ENCODE peak calls at places on chromosomes 16 and 17, in ten cellular contexts. One of them, this sample, is unnamed.

GRCh38 chr16:2707368-2708289 is 12.4 kb downstream of the PRSS27 start:
- DNase-seq in NCI-H226: no peak
- DNase-seq in NB4: no peak
- DNase-seq in hypothalamus: no peak
- DNase-seq in posterior cingulate gyrus: peak
- DNase-seq in right cardiac atrium: peak
- DNase-seq in activated CD8-positive, alpha-beta T cell treated with anti-CD3 and anti-CD28 coated beads for 36 hours: no peak
- DNase-seq in mesothelial cell of epicardium: no peak
- DNase-seq in cerebellar nuclear complex: peak
- DNase-seq in frontal cortex: no peak
- DNase-seq in this sample: no peak

GRCh38 chr16:69482410-69482951 is 58.1 kb downstream of the CYB5B start:
- DNase-seq in NCI-H226: no peak
- DNase-seq in NB4: no peak
- DNase-seq in hypothalamus: no peak
- DNase-seq in posterior cingulate gyrus: no peak
- DNase-seq in right cardiac atrium: peak
- DNase-seq in activated CD8-positive, alpha-beta T cell treated with anti-CD3 and anti-CD28 coated beads for 36 hours: no peak
- DNase-seq in mesothelial cell of epicardium: no peak
- DNase-seq in cerebellar nuclear complex: no peak
- DNase-seq in frontal cortex: no peak
- DNase-seq in this sample: no peak

GRCh38 chr17:79623786-79624657 is 13.2 kb upstream of the RBFOX3 start:
- DNase-seq in NCI-H226: no peak
- DNase-seq in NB4: no peak
- DNase-seq in hypothalamus: no peak
- DNase-seq in posterior cingulate gyrus: no peak
- DNase-seq in right cardiac atrium: no peak
- DNase-seq in activated CD8-positive, alpha-beta T cell treated with anti-CD3 and anti-CD28 coated beads for 36 hours: no peak
- DNase-seq in mesothelial cell of epicardium: peak
- DNase-seq in cerebellar nuclear complex: no peak
- DNase-seq in frontal cortex: no peak
- DNase-seq in this sample: no peak

GRCh38 chr16:53372942-53373871 is 61.1 kb upstream of the RBL2 start:
- DNase-seq in NCI-H226: no peak
- DNase-seq in NB4: no peak
- DNase-seq in hypothalamus: no peak
- DNase-seq in posterior cingulate gyrus: no peak
- DNase-seq in right cardiac atrium: no peak
- DNase-seq in activated CD8-positive, alpha-beta T cell treated with anti-CD3 and anti-CD28 coated beads for 36 hours: peak
- DNase-seq in mesothelial cell of epicardium: no peak
- DNase-seq in cerebellar nuclear complex: no peak
- DNase-seq in frontal cortex: no peak
- DNase-seq in this sample: no peak

GRCh38 chr17:27575100-27575911 is 55.7 kb upstream of the LGALS9 start:
- DNase-seq in NCI-H226: no peak
- DNase-seq in NB4: no peak
- DNase-seq in hypothalamus: no peak
- DNase-seq in posterior cingulate gyrus: no peak
- DNase-seq in right cardiac atrium: no peak
- DNase-seq in activated CD8-positive, alpha-beta T cell treated with anti-CD3 and anti-CD28 coated beads for 36 hours: peak
- DNase-seq in mesothelial cell of epicardium: no peak
- DNase-seq in cerebellar nuclear complex: no peak
- DNase-seq in frontal cortex: no peak
- DNase-seq in this sample: no peak

GRCh38 chr17:76496464-76496863 is 4.8 kb downstream of the RHBDF2 start:
- DNase-seq in NCI-H226: no peak
- DNase-seq in NB4: no peak
- DNase-seq in hypothalamus: no peak
- DNase-seq in posterior cingulate gyrus: no peak
- DNase-seq in right cardiac atrium: no peak
- DNase-seq in activated CD8-positive, alpha-beta T cell treated with anti-CD3 and anti-CD28 coated beads for 36 hours: peak
- DNase-seq in mesothelial cell of epicardium: no peak
- DNase-seq in cerebellar nuclear complex: no peak
- DNase-seq in frontal cortex: no peak
- DNase-seq in this sample: no peak

GRCh38 chr16:14301150-14302030 is 230.3 kb downstream of the MRTFB start:
- DNase-seq in NCI-H226: peak
- DNase-seq in NB4: peak
- DNase-seq in hypothalamus: no peak
- DNase-seq in posterior cingulate gyrus: peak
- DNase-seq in right cardiac atrium: peak
- DNase-seq in activated CD8-positive, alpha-beta T cell treated with anti-CD3 and anti-CD28 coated beads for 36 hours: peak
- DNase-seq in mesothelial cell of epicardium: no peak
- DNase-seq in cerebellar nuclear complex: no peak
- DNase-seq in frontal cortex: no peak
- DNase-seq in this sample: no peak

GRCh38 chr17:20263595-20263994 is 203.7 kb downstream of the LGALS9B start:
- DNase-seq in NCI-H226: peak
- DNase-seq in NB4: no peak
- DNase-seq in hypothalamus: no peak
- DNase-seq in posterior cingulate gyrus: no peak
- DNase-seq in right cardiac atrium: no peak
- DNase-seq in activated CD8-positive, alpha-beta T cell treated with anti-CD3 and anti-CD28 coated beads for 36 hours: no peak
- DNase-seq in mesothelial cell of epicardium: no peak
- DNase-seq in cerebellar nuclear complex: no peak
- DNase-seq in frontal cortex: no peak
- DNase-seq in this sample: no peak

GRCh38 chr17:37179893-37180292 is 195.9 kb upstream of the C17orf78 start:
- DNase-seq in NCI-H226: peak
- DNase-seq in NB4: no peak
- DNase-seq in hypothalamus: no peak
- DNase-seq in posterior cingulate gyrus: no peak
- DNase-seq in right cardiac atrium: no peak
- DNase-seq in activated CD8-positive, alpha-beta T cell treated with anti-CD3 and anti-CD28 coated beads for 36 hours: no peak
- DNase-seq in mesothelial cell of epicardium: no peak
- DNase-seq in cerebellar nuclear complex: no peak
- DNase-seq in frontal cortex: no peak
- DNase-seq in this sample: no peak

GRCh38 chr16:78434401-78434800 is 334.9 kb downstream of the WWOX start:
- DNase-seq in NCI-H226: no peak
- DNase-seq in NB4: no peak
- DNase-seq in hypothalamus: no peak
- DNase-seq in posterior cingulate gyrus: no peak
- DNase-seq in right cardiac atrium: no peak
- DNase-seq in activated CD8-positive, alpha-beta T cell treated with anti-CD3 and anti-CD28 coated beads for 36 hours: no peak
- DNase-seq in mesothelial cell of epicardium: no peak
- DNase-seq in cerebellar nuclear complex: no peak
- DNase-seq in frontal cortex: no peak
- DNase-seq in this sample: no peak

GRCh38 chr16:4529085-4530060 is 9.2 kb downstream of the CDIP1 start:
- DNase-seq in NCI-H226: peak
- DNase-seq in NB4: no peak
- DNase-seq in hypothalamus: no peak
- DNase-seq in posterior cingulate gyrus: no peak
- DNase-seq in right cardiac atrium: no peak
- DNase-seq in activated CD8-positive, alpha-beta T cell treated with anti-CD3 and anti-CD28 coated beads for 36 hours: peak
- DNase-seq in mesothelial cell of epicardium: no peak
- DNase-seq in cerebellar nuclear complex: no peak
- DNase-seq in frontal cortex: no peak
- DNase-seq in this sample: no peak

GRCh38 chr16:15046692-15047376 is 9.0 kb downstream of the NTAN1 start:
- DNase-seq in NCI-H226: no peak
- DNase-seq in NB4: no peak
- DNase-seq in hypothalamus: no peak
- DNase-seq in posterior cingulate gyrus: no peak
- DNase-seq in right cardiac atrium: no peak
- DNase-seq in activated CD8-positive, alpha-beta T cell treated with anti-CD3 and anti-CD28 coated beads for 36 hours: no peak
- DNase-seq in mesothelial cell of epicardium: no peak
- DNase-seq in cerebellar nuclear complex: no peak
- DNase-seq in frontal cortex: no peak
- DNase-seq in this sample: no peak

GRCh38 chr17:44324571-44325275 is at the start of gene SLC25A39:
- DNase-seq in NCI-H226: peak
- DNase-seq in NB4: peak
- DNase-seq in hypothalamus: peak
- DNase-seq in posterior cingulate gyrus: peak
- DNase-seq in right cardiac atrium: peak
- DNase-seq in activated CD8-positive, alpha-beta T cell treated with anti-CD3 and anti-CD28 coated beads for 36 hours: peak
- DNase-seq in mesothelial cell of epicardium: peak
- DNase-seq in cerebellar nuclear complex: peak
- DNase-seq in frontal cortex: peak
- DNase-seq in this sample: peak

GRCh38 chr16:77043076-77043475 is 147.9 kb upstream of the MON1B start:
- DNase-seq in NCI-H226: no peak
- DNase-seq in NB4: peak
- DNase-seq in hypothalamus: no peak
- DNase-seq in posterior cingulate gyrus: no peak
- DNase-seq in right cardiac atrium: no peak
- DNase-seq in activated CD8-positive, alpha-beta T cell treated with anti-CD3 and anti-CD28 coated beads for 36 hours: peak
- DNase-seq in mesothelial cell of epicardium: no peak
- DNase-seq in cerebellar nuclear complex: no peak
- DNase-seq in frontal cortex: no peak
- DNase-seq in this sample: no peak

GRCh38 chr17:75689441-75689873 is 22.3 kb downstream of the SAP30BP start:
- DNase-seq in NCI-H226: peak
- DNase-seq in NB4: no peak
- DNase-seq in hypothalamus: no peak
- DNase-seq in posterior cingulate gyrus: no peak
- DNase-seq in right cardiac atrium: no peak
- DNase-seq in activated CD8-positive, alpha-beta T cell treated with anti-CD3 and anti-CD28 coated beads for 36 hours: peak
- DNase-seq in mesothelial cell of epicardium: no peak
- DNase-seq in cerebellar nuclear complex: no peak
- DNase-seq in frontal cortex: no peak
- DNase-seq in this sample: no peak

GRCh38 chr17:79702071-79702470 is 28.7 kb upstream of the ENPP7 start:
- DNase-seq in NCI-H226: no peak
- DNase-seq in NB4: peak
- DNase-seq in hypothalamus: no peak
- DNase-seq in posterior cingulate gyrus: no peak
- DNase-seq in right cardiac atrium: no peak
- DNase-seq in activated CD8-positive, alpha-beta T cell treated with anti-CD3 and anti-CD28 coated beads for 36 hours: peak
- DNase-seq in mesothelial cell of epicardium: no peak
- DNase-seq in cerebellar nuclear complex: no peak
- DNase-seq in frontal cortex: no peak
- DNase-seq in this sample: no peak

GRCh38 chr16:85986931-85987749 is 88.2 kb downstream of the IRF8 start:
- DNase-seq in NCI-H226: no peak
- DNase-seq in NB4: peak
- DNase-seq in hypothalamus: no peak
- DNase-seq in posterior cingulate gyrus: no peak
- DNase-seq in right cardiac atrium: no peak
- DNase-seq in activated CD8-positive, alpha-beta T cell treated with anti-CD3 and anti-CD28 coated beads for 36 hours: peak
- DNase-seq in mesothelial cell of epicardium: no peak
- DNase-seq in cerebellar nuclear complex: no peak
- DNase-seq in frontal cortex: no peak
- DNase-seq in this sample: peak

GRCh38 chr17:80251966-80252365 is 8.7 kb upstream of the RNF213 start:
- DNase-seq in NCI-H226: no peak
- DNase-seq in NB4: no peak
- DNase-seq in hypothalamus: no peak
- DNase-seq in posterior cingulate gyrus: no peak
- DNase-seq in right cardiac atrium: no peak
- DNase-seq in activated CD8-positive, alpha-beta T cell treated with anti-CD3 and anti-CD28 coated beads for 36 hours: no peak
- DNase-seq in mesothelial cell of epicardium: no peak
- DNase-seq in cerebellar nuclear complex: no peak
- DNase-seq in frontal cortex: no peak
- DNase-seq in this sample: no peak

GRCh38 chr17:61764846-61765245 is 98.5 kb downstream of the BRIP1 start:
- DNase-seq in NCI-H226: no peak
- DNase-seq in NB4: no peak
- DNase-seq in hypothalamus: no peak
- DNase-seq in posterior cingulate gyrus: no peak
- DNase-seq in right cardiac atrium: no peak
- DNase-seq in activated CD8-positive, alpha-beta T cell treated with anti-CD3 and anti-CD28 coated beads for 36 hours: no peak
- DNase-seq in mesothelial cell of epicardium: no peak
- DNase-seq in cerebellar nuclear complex: no peak
- DNase-seq in frontal cortex: no peak
- DNase-seq in this sample: no peak

GRCh38 chr17:65131946-65132345 is 5.2 kb upstream of the RGS9 start:
- DNase-seq in NCI-H226: no peak
- DNase-seq in NB4: no peak
- DNase-seq in hypothalamus: no peak
- DNase-seq in posterior cingulate gyrus: no peak
- DNase-seq in right cardiac atrium: no peak
- DNase-seq in activated CD8-positive, alpha-beta T cell treated with anti-CD3 and anti-CD28 coated beads for 36 hours: no peak
- DNase-seq in mesothelial cell of epicardium: no peak
- DNase-seq in cerebellar nuclear complex: no peak
- DNase-seq in frontal cortex: no peak
- DNase-seq in this sample: no peak

GRCh38 chr17:28745777-28746473 is 2.1 kb downstream of the TRAF4 start:
- DNase-seq in NCI-H226: peak
- DNase-seq in NB4: no peak
- DNase-seq in hypothalamus: no peak
- DNase-seq in posterior cingulate gyrus: no peak
- DNase-seq in right cardiac atrium: peak
- DNase-seq in activated CD8-positive, alpha-beta T cell treated with anti-CD3 and anti-CD28 coated beads for 36 hours: no peak
- DNase-seq in mesothelial cell of epicardium: no peak
- DNase-seq in cerebellar nuclear complex: no peak
- DNase-seq in frontal cortex: no peak
- DNase-seq in this sample: no peak

GRCh38 chr17:38703742-38704644 is 1.1 kb upstream of the MLLT6 start:
- DNase-seq in NCI-H226: no peak
- DNase-seq in NB4: peak
- DNase-seq in hypothalamus: no peak
- DNase-seq in posterior cingulate gyrus: no peak
- DNase-seq in right cardiac atrium: peak
- DNase-seq in activated CD8-positive, alpha-beta T cell treated with anti-CD3 and anti-CD28 coated beads for 36 hours: peak
- DNase-seq in mesothelial cell of epicardium: peak
- DNase-seq in cerebellar nuclear complex: no peak
- DNase-seq in frontal cortex: peak
- DNase-seq in this sample: peak

GRCh38 chr16:88792078-88792550 is 7.1 kb upstream of the PIEZO1 start:
- DNase-seq in NCI-H226: no peak
- DNase-seq in NB4: peak
- DNase-seq in hypothalamus: no peak
- DNase-seq in posterior cingulate gyrus: no peak
- DNase-seq in right cardiac atrium: no peak
- DNase-seq in activated CD8-positive, alpha-beta T cell treated with anti-CD3 and anti-CD28 coated beads for 36 hours: no peak
- DNase-seq in mesothelial cell of epicardium: no peak
- DNase-seq in cerebellar nuclear complex: no peak
- DNase-seq in frontal cortex: no peak
- DNase-seq in this sample: no peak

GRCh38 chr17:28635506-28635905 is 9.5 kb downstream of the BLTP2 start:
- DNase-seq in NCI-H226: no peak
- DNase-seq in NB4: no peak
- DNase-seq in hypothalamus: no peak
- DNase-seq in posterior cingulate gyrus: no peak
- DNase-seq in right cardiac atrium: no peak
- DNase-seq in activated CD8-positive, alpha-beta T cell treated with anti-CD3 and anti-CD28 coated beads for 36 hours: no peak
- DNase-seq in mesothelial cell of epicardium: no peak
- DNase-seq in cerebellar nuclear complex: no peak
- DNase-seq in frontal cortex: no peak
- DNase-seq in this sample: no peak

GRCh38 chr16:1903845-1904820 is 14.1 kb downstream of the HS3ST6 start:
- DNase-seq in NCI-H226: no peak
- DNase-seq in NB4: no peak
- DNase-seq in hypothalamus: no peak
- DNase-seq in posterior cingulate gyrus: no peak
- DNase-seq in right cardiac atrium: no peak
- DNase-seq in activated CD8-positive, alpha-beta T cell treated with anti-CD3 and anti-CD28 coated beads for 36 hours: no peak
- DNase-seq in mesothelial cell of epicardium: no peak
- DNase-seq in cerebellar nuclear complex: no peak
- DNase-seq in frontal cortex: no peak
- DNase-seq in this sample: no peak

GRCh38 chr16:30675133-30675532 is 16.9 kb downstream of the FBRS start:
- DNase-seq in NCI-H226: no peak
- DNase-seq in NB4: no peak
- DNase-seq in hypothalamus: no peak
- DNase-seq in posterior cingulate gyrus: no peak
- DNase-seq in right cardiac atrium: no peak
- DNase-seq in activated CD8-positive, alpha-beta T cell treated with anti-CD3 and anti-CD28 coated beads for 36 hours: no peak
- DNase-seq in mesothelial cell of epicardium: no peak
- DNase-seq in cerebellar nuclear complex: no peak
- DNase-seq in frontal cortex: no peak
- DNase-seq in this sample: no peak

GRCh38 chr16:48118841-48119240 is 37.0 kb downstream of the ABCC12 start:
- DNase-seq in NCI-H226: no peak
- DNase-seq in NB4: no peak
- DNase-seq in hypothalamus: no peak
- DNase-seq in posterior cingulate gyrus: no peak
- DNase-seq in right cardiac atrium: no peak
- DNase-seq in activated CD8-positive, alpha-beta T cell treated with anti-CD3 and anti-CD28 coated beads for 36 hours: no peak
- DNase-seq in mesothelial cell of epicardium: no peak
- DNase-seq in cerebellar nuclear complex: no peak
- DNase-seq in frontal cortex: no peak
- DNase-seq in this sample: no peak

GRCh38 chr17:65198653-65199382 is 61.6 kb downstream of the RGS9 start:
- DNase-seq in NCI-H226: no peak
- DNase-seq in NB4: peak
- DNase-seq in hypothalamus: no peak
- DNase-seq in posterior cingulate gyrus: no peak
- DNase-seq in right cardiac atrium: no peak
- DNase-seq in activated CD8-positive, alpha-beta T cell treated with anti-CD3 and anti-CD28 coated beads for 36 hours: no peak
- DNase-seq in mesothelial cell of epicardium: no peak
- DNase-seq in cerebellar nuclear complex: peak
- DNase-seq in frontal cortex: peak
- DNase-seq in this sample: peak

This sample was measured in neural crest cell.